ENCODE peak calls at places on chromosomes 3 and 15, in four cellular contexts. U, I, L and A are unnamed samples.

GRCh38 chr3:110791971-110792370 is 279.6 kb upstream of the NECTIN3 start:
- DNase-seq in L (no peak), U (no peak), I (no peak), A (no peak)

GRCh38 chr3:169869484-169870304 is at the start of gene LRRC31:
- DNase-seq in I (no peak), U (no peak), L (no peak), A (no peak)

GRCh38 chr3:157107644-157108133 is 52.3 kb downstream of the CCNL1 start:
- DNase-seq in U (no peak), L (no peak), I (no peak), A (no peak)

GRCh38 chr15:68542348-68542747 is 36.4 kb upstream of the CORO2B start:
- DNase-seq in L (no peak), U (no peak), I (no peak), A (no peak)

GRCh38 chr15:69511015-69511414 is 58.4 kb downstream of the RPLP1 start:
- DNase-seq in I (no peak), U (no peak), L (no peak), A (no peak)

GRCh38 chr3:45841380-45841700 is 579 bp downstream of the LZTFL1 start:
- DNase-seq in U (peak; percentile 17), L (no peak), I (no peak), A (peak; percentile 23)

GRCh38 chr3:122661633-122662032 is 19.0 kb upstream of the PARP14 start:
- DNase-seq in I (no peak), U (no peak), L (peak; percentile 19), A (no peak)

GRCh38 chr15:80494311-80494710 is 90.1 kb downstream of the ARNT2 start:
- DNase-seq in U (peak; percentile 74), I (no peak), L (no peak), A (no peak)

GRCh38 chr3:182479335-182479734 is 314.0 kb upstream of the ATP11B start:
- DNase-seq in I (no peak), L (no peak), U (no peak), A (no peak)

GRCh38 chr15:29698030-29698701 is 124.1 kb downstream of the TJP1 start:
- DNase-seq in L (no peak), U (peak; percentile 94), I (no peak), A (no peak)

GRCh38 chr3:187741403-187742350 is 3.6 kb downstream of the BCL6 start:
- DNase-seq in L (peak; percentile 63), I (peak; percentile 72), U (peak; percentile 78), A (peak; percentile 75)

GRCh38 chr3:12015627-12016026 is 11.4 kb downstream of the SYN2 start:
- DNase-seq in I (no peak), U (no peak), L (no peak), A (no peak)

GRCh38 chr3:182651461-182651860 is 141.8 kb upstream of the ATP11B start:
- DNase-seq in L (no peak), I (no peak), U (no peak), A (no peak)

GRCh38 chr3:50194903-50195500 is 3.6 kb downstream of the GNAT1 start:
- DNase-seq in L (no peak), U (no peak), I (no peak), A (no peak)

GRCh38 chr3:124701687-124702086 is 28.6 kb upstream of the UMPS start:
- DNase-seq in L (no peak), I (no peak), U (peak; percentile 79), A (no peak)

GRCh38 chr3:150419076-150419868 is 11.2 kb downstream of the TSC22D2 start:
- DNase-seq in U (no peak), L (no peak), I (no peak), A (no peak)

GRCh38 chr3:177150970-177151627 is 46.2 kb downstream of the TBL1XR1 start:
- DNase-seq in L (no peak), U (peak; percentile 93), I (no peak), A (no peak)

GRCh38 chr15:85753791-85754452 is 40.8 kb downstream of the KLHL25 start:
- DNase-seq in I (no peak), L (no peak), U (no peak), A (no peak)

GRCh38 chr15:41102854-41103253 is 13.2 kb downstream of the INO80 start:
- DNase-seq in U (peak; percentile 1), L (no peak), I (no peak), A (no peak)

GRCh38 chr3:174355505-174355904 is 503.6 kb upstream of the NAALADL2 start:
- DNase-seq in L (no peak), I (no peak), U (peak; percentile 28), A (no peak)

GRCh38 chr15:40955930-40956542 is 2.8 kb downstream of the CHAC1 start:
- DNase-seq in U (peak; percentile 29), I (no peak), L (no peak), A (no peak)

GRCh38 chr3:53721187-53721946 is 124.9 kb downstream of the CHDH start:
- DNase-seq in U (peak; percentile 5), I (no peak), L (no peak), A (no peak)

GRCh38 chr3:188448813-188449212 is 294.9 kb downstream of the LPP start:
- DNase-seq in U (no peak), L (no peak), I (no peak), A (no peak)

GRCh38 chr15:30928076-30928475 is 24.4 kb downstream of the FAN1 start:
- DNase-seq in I (no peak), U (peak; percentile 61), L (no peak), A (no peak)

GRCh38 chr3:9142346-9142745 is 107.1 kb downstream of the SRGAP3 start:
- DNase-seq in U (no peak), I (no peak), L (no peak), A (no peak)

GRCh38 chr3:78029775-78030174 is 989.9 kb downstream of the ROBO2 start:
- DNase-seq in I (no peak), U (no peak), L (no peak), A (no peak)

DNA sequence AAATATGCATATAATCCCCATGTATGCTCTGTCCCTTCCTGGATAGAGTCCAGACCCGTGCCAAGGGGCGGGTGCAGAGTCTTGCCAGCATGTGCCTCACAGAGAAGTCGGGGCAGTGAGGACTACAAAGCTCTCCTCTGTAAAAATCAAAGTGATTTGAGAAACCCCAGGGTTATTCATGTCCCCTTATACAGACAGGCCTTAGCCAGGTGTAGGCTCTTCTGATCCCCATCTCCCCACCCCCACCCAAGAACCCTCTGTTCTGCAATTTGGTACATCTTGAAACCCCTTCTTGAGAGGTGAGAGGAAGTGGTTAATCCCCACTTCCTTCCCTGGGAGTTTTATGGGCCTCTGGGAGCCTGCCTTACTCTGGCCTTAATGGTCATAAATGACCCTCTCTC is 24.7 kb downstream of the TRIM71 start:
- DNase-seq in I (peak; percentile 55), U (no peak), L (no peak), A (no peak)
- H3K4me1 ChIP-seq in I (peaks cover 5% of the 10 kb centered on the region), U (no peaks in the 10 kb centered on the region), L (no peaks in the 10 kb centered on the region), A (no peaks in the 10 kb centered on the region)

GRCh38 chr15:75651810-75652543 is 4.3 kb downstream of the SNX33 start:
- DNase-seq in U (no peak), L (no peak), I (no peak), A (no peak)
- H3K4me3 ChIP-seq in U (peak overlapping the region; percentile 40), L (peak overlapping the region; percentile 13), I (peak overlapping the region; percentile 83), A (no peak overlapping the region)

GRCh38 chr3:149170672-149171071 is 41.2 kb downstream of the HPS3 start:
- DNase-seq in L (no peak), I (no peak), U (no peak), A (no peak)
- TF ChIP-seq CTCF in L (no peak), I (no peak), U (no peak), A (no peak)

GRCh38 chr15:53835309-53835708 is 75.8 kb upstream of the WDR72 start:
- DNase-seq in U (no peak), I (no peak), L (no peak), A (no peak)
- H3K4me1 ChIP-seq in U (no peaks in the 10 kb centered on the region), I (peaks cover 12% of the 10 kb centered on the region), L (no peaks in the 10 kb centered on the region), A (peaks cover 59% of the 10 kb centered on the region)

DNA sequence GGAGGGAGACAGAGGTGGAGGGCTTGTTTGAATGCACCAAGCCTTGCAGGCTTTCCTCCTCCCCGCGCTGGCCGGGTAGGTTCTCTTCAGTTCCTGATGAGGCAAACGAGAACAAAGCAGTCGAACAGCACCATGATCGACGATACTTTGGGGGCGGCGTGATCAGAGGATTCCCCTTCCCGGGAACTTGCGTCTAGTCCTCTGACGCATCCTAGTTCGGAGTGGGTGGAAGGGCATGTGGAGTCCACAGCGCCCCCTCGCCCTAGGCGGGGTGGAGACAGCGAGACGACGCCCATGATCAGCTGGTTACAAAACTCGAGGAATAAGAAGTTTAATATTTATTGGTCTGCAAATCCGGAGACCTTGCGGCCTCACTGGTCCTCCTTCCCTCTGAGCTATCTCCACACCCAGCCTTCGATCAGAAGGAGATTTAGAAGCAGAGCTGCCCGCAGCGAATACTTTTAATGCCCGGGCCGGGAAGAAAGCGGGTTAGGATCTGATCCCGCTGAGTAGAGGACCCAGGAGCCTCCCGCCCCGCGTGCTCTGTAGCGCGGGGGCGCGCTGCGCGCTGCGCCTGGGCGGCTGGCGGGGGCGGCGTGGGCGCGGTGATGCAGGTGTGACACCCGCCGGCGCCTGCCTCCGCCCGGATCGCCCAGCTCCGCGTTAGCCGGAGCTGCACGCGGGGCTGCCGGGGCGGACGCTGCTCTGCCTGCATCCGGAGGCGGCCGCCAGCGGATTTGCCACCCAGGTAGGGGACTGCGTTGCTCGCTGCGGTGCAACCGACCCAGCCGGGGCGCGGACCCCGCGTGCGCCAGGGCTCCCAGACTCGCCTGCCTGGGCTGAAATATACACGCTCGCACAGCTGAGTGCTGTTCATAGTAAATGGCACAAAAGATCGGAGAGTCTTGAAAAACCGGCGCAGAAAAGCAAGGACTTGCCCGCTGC is at the start of gene SV2B:
- DNase-seq in L (peak; percentile 21), I (peak; percentile 31), U (peak; percentile 42), A (peak; percentile 24)
- H3K4me3 ChIP-seq in L (peak within 1 kb of the TSS; percentile 51), I (peak within 1 kb of the TSS; percentile 43), U (peak within 1 kb of the TSS; percentile 37), A (peak within 1 kb of the TSS; percentile 28)